ENCODE peak calls at places on chromosomes 2 and 18, in eight cellular contexts. D is uterus, Z is cardiac fibroblast, A is spleen, B is PC-3, X is BJ, K is transverse colon, R is SJSA1. C is an unnamed sample.

GRCh38 chr18:53946561-53946960 is 277.9 kb downstream of the MBD2 start:
- DNase-seq in K (no peak), A (no peak), Z (no peak), R (no peak), X (peak), D (no peak), B (peak), C (peak)

GRCh38 chr2:12110074-12110473 is 363.6 kb downstream of the LPIN1 start:
- DNase-seq in R (no peak), X (no peak), A (no peak), B (no peak), D (no peak), K (no peak), Z (peak), C (no peak)

GRCh38 chr18:32607816-32608215 is 137.1 kb upstream of the GAREM1 start:
- DNase-seq in A (no peak), K (no peak), X (no peak), D (no peak), R (no peak), Z (no peak), B (no peak), C (no peak)

GRCh38 chr2:192499476-192499875 is 304.7 kb upstream of the TMEFF2 start:
- DNase-seq in R (no peak), A (no peak), B (peak), X (no peak), Z (peak), K (no peak), D (no peak), C (peak)

GRCh38 chr2:147082850-147083522 is 761.8 kb upstream of the ACVR2A start:
- DNase-seq in X (peak), K (peak), R (peak), B (peak), A (no peak), Z (peak), D (peak), C (peak)

GRCh38 chr2:160700006-160700405 is 206.4 kb upstream of the RBMS1 start:
- DNase-seq in R (no peak), A (no peak), B (no peak), D (no peak), Z (peak), X (peak), K (no peak), C (no peak)

GRCh38 chr18:79570266-79571201 is 109.1 kb upstream of the CTDP1 start:
- DNase-seq in A (peak), D (peak), R (peak), B (no peak), X (no peak), K (peak), Z (peak), C (peak)

GRCh38 chr2:189287982-189288494 is 108.5 kb upstream of the COL5A2 start:
- DNase-seq in Z (peak), D (no peak), B (peak), A (no peak), R (peak), K (no peak), X (peak), C (peak)

GRCh38 chr2:203949228-203949627 is 12.7 kb downstream of the ICOS start:
- DNase-seq in X (no peak), D (no peak), K (no peak), B (peak), Z (peak), R (no peak), A (no peak), C (peak)

GRCh38 chr2:18473241-18473841 is 87.1 kb downstream of the RDH14 start:
- DNase-seq in A (no peak), D (peak), K (no peak), R (peak), B (peak), Z (peak), X (peak), C (peak)

GRCh38 chr2:42492691-42493467 is 903 bp downstream of the KCNG3 start:
- DNase-seq in R (no peak), D (no peak), B (no peak), A (peak), K (peak), X (no peak), Z (no peak), C (no peak)

GRCh38 chr2:232633413-232634318 is at the start of gene EFHD1:
- DNase-seq in R (peak), K (peak), X (peak), B (no peak), A (peak), D (peak), Z (peak), C (peak)

GRCh38 chr2:119264781-119265692 is 41.4 kb downstream of the STEAP3 start:
- DNase-seq in B (peak), X (no peak), D (no peak), R (peak), Z (peak), A (no peak), K (peak), C (peak)

GRCh38 chr2:61620244-61621159 is 82.3 kb upstream of the XPO1 start:
- DNase-seq in K (no peak), B (peak), X (peak), D (no peak), A (no peak), Z (peak), R (peak), C (peak)

GRCh38 chr2:233129351-233129978 is 69.3 kb downstream of the INPP5D start:
- DNase-seq in B (peak), Z (no peak), R (no peak), A (peak), K (no peak), X (no peak), D (no peak), C (no peak)

GRCh38 chr2:173240083-173240482 is 114.6 kb upstream of the CDCA7 start:
- DNase-seq in Z (no peak), A (no peak), R (no peak), K (no peak), B (no peak), D (no peak), X (no peak), C (no peak)

GRCh38 chr18:52007109-52007508 is 332.9 kb upstream of the DCC start:
- DNase-seq in Z (no peak), X (no peak), K (no peak), A (no peak), B (no peak), R (no peak), D (no peak), C (no peak)

GRCh38 chr2:68832161-68832869 is 38.9 kb downstream of the BMP10 start:
- DNase-seq in A (peak), B (peak), K (peak), R (peak), X (no peak), Z (peak), D (peak), C (peak)
- H3K4me3 ChIP-seq in A (no peak), B (no peak), K (no peak), R (no peak), X (no peak), Z (no peak), D (no peak), C (no peak)

GRCh38 chr2:64731306-64731654 is 77.6 kb upstream of the SERTAD2 start:
- DNase-seq in X (no peak), R (no peak), B (no peak), A (no peak), D (no peak), Z (no peak), K (no peak), C (no peak)

GRCh38 chr2:64727843-64728463 is 74.2 kb upstream of the SERTAD2 start:
- DNase-seq in D (no peak), B (no peak), X (no peak), K (no peak), A (peak), Z (no peak), R (no peak), C (no peak)

GRCh38 chr2:64722645-64723044 is 68.9 kb upstream of the SERTAD2 start:
- DNase-seq in A (no peak), D (no peak), R (no peak), B (no peak), K (no peak), X (no peak), Z (no peak), C (no peak)

GRCh38 chr2:64730551-64731305 is 77.0 kb upstream of the SERTAD2 start:
- DNase-seq in D (peak), K (peak), X (no peak), Z (peak), B (peak), A (peak), R (peak), C (peak)

DNA sequence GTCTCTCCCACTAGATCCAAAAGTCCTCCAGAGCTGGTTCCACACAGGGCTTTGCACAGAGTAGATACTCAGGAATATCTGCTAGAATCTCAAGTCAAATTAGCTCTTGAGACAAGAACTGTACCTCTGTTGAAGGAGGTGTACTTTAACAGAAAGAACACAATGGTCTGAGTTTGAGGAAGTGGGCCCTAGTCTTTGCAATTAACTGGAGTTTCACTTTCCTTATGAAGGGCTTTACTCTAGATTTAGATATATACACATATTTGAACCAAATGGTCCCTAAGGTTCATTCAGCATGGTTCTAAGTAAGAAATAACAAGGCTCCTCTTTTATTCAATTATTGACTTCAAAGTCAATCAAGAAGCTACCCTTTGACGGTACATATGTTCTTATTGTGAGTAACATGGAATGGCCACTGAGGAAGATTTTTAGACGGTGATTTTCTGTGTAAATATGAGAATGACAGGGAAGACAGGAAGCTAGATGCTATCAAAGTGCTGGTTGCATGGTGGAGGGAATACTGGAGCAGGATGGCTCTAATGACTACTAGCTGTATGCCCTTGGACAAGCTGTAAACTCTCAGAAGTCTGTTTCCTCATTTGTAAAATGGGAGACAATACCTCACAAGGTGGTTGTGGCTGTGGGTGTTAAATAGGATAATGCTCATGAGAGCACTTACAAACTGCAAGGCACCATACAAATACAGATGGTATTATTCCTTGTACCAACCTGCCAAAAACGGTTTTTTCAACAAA is 73.5 kb upstream of the SERTAD2 start:
- DNase-seq in K (no peak), A (no peak), Z (no peak), X (no peak), D (no peak), R (no peak), B (no peak), C (no peak)
- H3K4me3 ChIP-seq in K (no peak), A (peak), Z (no peak), X (no peak), D (no peak), R (no peak), B (no peak), C (no peak)

GRCh38 chr2:96090527-96090926 is 25.8 kb downstream of the ADRA2B start:
- DNase-seq in R (no peak), Z (no peak), B (peak), K (no peak), X (no peak), D (no peak), A (no peak), C (peak)
- H3K4me3 ChIP-seq in R (no peak), Z (no peak), B (no peak), K (no peak), X (no peak), D (no peak), A (no peak), C (no peak)

GRCh38 chr2:10844083-10844482 is 31.5 kb upstream of the PDIA6 start:
- DNase-seq in R (peak), B (peak), Z (peak), X (no peak), K (peak), D (no peak), A (no peak), C (peak)
- H3K4me3 ChIP-seq in R (no peak), B (no peak), Z (no peak), X (no peak), K (no peak), D (no peak), A (no peak), C (no peak)

DNA sequence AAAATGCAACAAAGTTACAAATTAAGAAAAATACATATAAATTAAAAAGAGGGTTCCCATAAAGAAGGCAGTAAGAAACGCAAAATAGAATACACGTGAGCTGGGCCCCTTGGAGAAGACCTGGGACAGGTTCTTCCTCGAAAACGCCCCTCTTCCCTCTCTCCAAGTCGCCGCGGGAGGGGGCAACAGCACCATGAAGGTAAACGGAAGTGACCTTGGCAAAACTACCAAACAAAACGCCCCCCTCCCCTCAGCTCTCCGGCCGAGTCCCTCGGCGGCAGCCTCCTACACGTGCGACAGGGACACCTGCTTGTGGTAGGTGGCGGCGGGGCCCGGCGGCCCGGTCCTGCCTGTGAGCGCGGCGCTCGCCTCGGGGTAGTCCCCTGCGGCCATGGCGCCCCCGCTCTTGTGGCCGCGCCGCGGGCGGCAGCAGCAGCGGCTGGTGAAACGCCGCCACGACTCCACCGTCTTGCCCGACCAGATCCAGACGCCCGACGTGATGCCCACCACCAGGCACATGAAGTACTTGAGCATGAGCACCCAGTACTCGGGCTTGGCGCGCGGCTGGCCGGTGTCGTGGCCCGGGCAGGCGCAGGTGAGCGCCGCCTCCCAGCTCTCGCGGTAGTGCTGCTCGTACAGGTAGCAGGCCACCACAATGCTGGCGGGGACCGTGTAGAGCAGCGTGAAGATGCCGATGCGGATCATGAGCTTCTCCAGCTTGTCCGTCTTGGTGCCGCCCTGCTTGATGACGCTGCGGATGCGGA is 2.8 kb downstream of the FZD5 start:
- DNase-seq in K (peak), Z (no peak), A (peak), B (no peak), D (no peak), R (no peak), X (no peak), C (no peak)
- H3K4me3 ChIP-seq in K (peak), Z (no peak), A (peak), B (no peak), D (no peak), R (no peak), X (no peak), C (peak)

GRCh38 chr2:31401580-31401979 is 13.0 kb downstream of the XDH start:
- DNase-seq in Z (peak), K (no peak), D (no peak), B (peak), X (peak), R (peak), A (no peak), C (peak)

GRCh38 chr2:31404302-31404701 is 10.2 kb downstream of the XDH start:
- DNase-seq in R (no peak), K (no peak), A (no peak), B (no peak), X (no peak), D (no peak), Z (no peak), C (no peak)

GRCh38 chr2:31398881-31399280 is 15.7 kb downstream of the XDH start:
- DNase-seq in Z (no peak), R (no peak), K (no peak), B (peak), D (no peak), A (no peak), X (no peak), C (peak)

GRCh38 chr2:31404827-31405226 is 9.7 kb downstream of the XDH start:
- DNase-seq in R (no peak), A (no peak), Z (no peak), K (no peak), B (peak), D (no peak), X (no peak), C (no peak)

DNA sequence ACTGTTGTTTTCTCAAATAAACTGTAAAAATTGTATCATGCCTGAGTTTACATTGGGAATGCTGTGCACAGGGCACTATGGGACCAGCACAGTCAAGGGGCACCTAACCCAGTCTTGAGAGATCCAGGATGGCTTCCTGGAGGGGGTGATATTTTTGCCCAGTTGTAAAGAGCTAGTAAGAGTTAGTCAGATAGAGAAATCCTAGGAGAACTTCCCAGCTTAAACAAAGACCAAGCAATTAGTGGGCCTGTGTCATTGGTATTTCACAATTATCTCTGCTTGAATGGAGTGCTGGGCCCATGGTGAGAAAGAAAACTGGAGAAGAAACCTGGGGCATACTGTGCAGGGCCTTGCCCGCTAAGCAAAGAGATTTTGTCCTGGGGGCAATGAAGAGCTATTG is 12.2 kb downstream of the XDH start:
- DNase-seq in R (no peak), B (peak), D (no peak), X (no peak), K (no peak), A (no peak), Z (no peak), C (peak)
- H3K4me3 ChIP-seq in R (no peak), B (no peak), D (no peak), X (no peak), K (no peak), A (no peak), Z (no peak), C (no peak)

GRCh38 chr2:177692042-177692823 is 299.7 kb downstream of the AGPS start:
- DNase-seq in K (no peak), D (no peak), B (peak), X (no peak), A (no peak), R (no peak), Z (no peak), C (peak)
- H3K4me3 ChIP-seq in K (no peak), D (no peak), B (no peak), X (no peak), A (no peak), R (no peak), Z (no peak), C (no peak)

C was measured in bronchial epithelial cell.